ENCODE peak calls at places on chromosome 22, in seven cellular contexts. Y is heart right ventricle; A is PC-9; N is CD8-positive, alpha-beta memory T cell; P is body of pancreas; T is BE2C; S is sigmoid colon. Q is an unnamed sample.

GRCh38 chr22:48834404-48834803 is 993.3 kb downstream of the BRD1 start:
- DNase-seq in Y (no peak), A (no peak), N (no peak), P (no peak), T (no peak), S (no peak), Q (no peak)

GRCh38 chr22:26550498-26551033 is 38.3 kb upstream of the TFIP11 start:
- DNase-seq in Y (peak; percentile 67), A (no peak), N (no peak), P (peak; percentile 81), T (no peak), S (no peak), Q (no peak)

GRCh38 chr22:29625090-29625825 is 21.8 kb downstream of the NF2 start:
- DNase-seq in Y (no peak), A (peak; percentile 75), N (peak; percentile 12), P (peak; percentile 77), T (peak; percentile 43), S (peak; percentile 75), Q (peak; percentile 40)

GRCh38 chr22:24969588-24970301 is 17.2 kb downstream of the KIAA1671 start:
- DNase-seq in Y (peak; percentile 85), A (peak; percentile 88), N (no peak), P (no peak), T (peak; percentile 85), S (no peak), Q (no peak)

GRCh38 chr22:20198527-20199319 is 47.9 kb upstream of the CCDC188 start:
- DNase-seq in Y (no peak), A (no peak), N (no peak), P (no peak), T (no peak), S (no peak), Q (no peak)

GRCh38 chr22:26835929-26836528 is 178.6 kb downstream of the MIAT start:
- DNase-seq in Y (no peak), A (no peak), N (peak; percentile 10), P (peak; percentile 68), T (peak; percentile 52), S (no peak), Q (peak; percentile 20)

GRCh38 chr22:19846620-19847344 is 7.9 kb downstream of the GNB1L start:
- DNase-seq in Y (no peak), A (no peak), N (no peak), P (no peak), T (no peak), S (peak; percentile 52), Q (no peak)

GRCh38 chr22:45552580-45553332 is 50.1 kb downstream of the FBLN1 start:
- DNase-seq in Y (peak; percentile 73), A (peak; percentile 28), N (no peak), P (peak; percentile 41), T (no peak), S (peak; percentile 82), Q (no peak)

GRCh38 chr22:47059076-47059475 is 296.6 kb downstream of the TBC1D22A start:
- DNase-seq in Y (no peak), A (no peak), N (no peak), P (no peak), T (no peak), S (peak; percentile 57), Q (no peak)

GRCh38 chr22:42863349-42863911 is 6.4 kb upstream of the ARFGAP3 start:
- DNase-seq in Y (no peak), A (peak; percentile 95), N (no peak), P (no peak), T (no peak), S (no peak), Q (peak; percentile 44)

GRCh38 chr22:46721716-46722115 is 16.3 kb downstream of the CERK start:
- DNase-seq in Y (no peak), A (no peak), N (no peak), P (no peak), T (no peak), S (no peak), Q (no peak)

GRCh38 chr22:25062378-25063095 is 110.0 kb downstream of the KIAA1671 start:
- DNase-seq in Y (no peak), A (no peak), N (peak; percentile 61), P (no peak), T (no peak), S (no peak), Q (peak; percentile 85)

GRCh38 chr22:43776081-43776670 is 35.9 kb downstream of the EFCAB6 start:
- DNase-seq in Y (no peak), A (peak; percentile 99), N (no peak), P (no peak), T (no peak), S (no peak), Q (no peak)

GRCh38 chr22:42318967-42319366 is 48.5 kb upstream of the TCF20 start:
- DNase-seq in Y (no peak), A (no peak), N (no peak), P (no peak), T (no peak), S (no peak), Q (no peak)

GRCh38 chr22:29018293-29019189 is 43.1 kb downstream of the C22orf31 start:
- DNase-seq in Y (no peak), A (no peak), N (no peak), P (no peak), T (no peak), S (no peak), Q (no peak)

GRCh38 chr22:37657590-37658132 is 862 bp upstream of the PDXP start:
- DNase-seq in Y (no peak), A (peak; percentile 57), N (no peak), P (no peak), T (no peak), S (no peak), Q (no peak)

GRCh38 chr22:47146391-47146790 is 383.9 kb downstream of the TBC1D22A start:
- DNase-seq in Y (no peak), A (no peak), N (no peak), P (no peak), T (no peak), S (no peak), Q (no peak)

GRCh38 chr22:28874061-28874460 is 9.3 kb upstream of the ZNRF3 start:
- DNase-seq in Y (no peak), A (no peak), N (no peak), P (no peak), T (no peak), S (no peak), Q (no peak)

GRCh38 chr22:24444729-24445466 is 17.5 kb downstream of the ADORA2A start:
- DNase-seq in Y (no peak), A (no peak), N (no peak), P (no peak), T (peak; percentile 80), S (no peak), Q (no peak)

GRCh38 chr22:38086942-38087341 is 3.0 kb upstream of the SLC16A8 start:
- DNase-seq in Y (no peak), A (no peak), N (no peak), P (no peak), T (no peak), S (no peak), Q (no peak)

GRCh38 chr22:44532466-44533025 is 34.5 kb upstream of the RTL6 start:
- DNase-seq in Y (no peak), A (no peak), N (no peak), P (no peak), T (no peak), S (no peak), Q (no peak)

GRCh38 chr22:49247194-49247924 is 580.3 kb downstream of the BRD1 start:
- DNase-seq in Y (no peak), A (no peak), N (no peak), P (no peak), T (no peak), S (no peak), Q (no peak)

GRCh38 chr22:33913188-33913587 is 7.1 kb downstream of the LARGE1 start:
- DNase-seq in Y (no peak), A (no peak), N (no peak), P (no peak), T (no peak), S (no peak), Q (no peak)
- H3K4me1 ChIP-seq in Y (peaks cover 29% of the 10 kb centered on the region), A (no peaks in the 10 kb centered on the region), N (no peaks in the 10 kb centered on the region), P (peaks cover 11% of the 10 kb centered on the region), T (no peaks in the 10 kb centered on the region), S (peaks cover 44% of the 10 kb centered on the region), Q (no peaks in the 10 kb centered on the region)

GRCh38 chr22:33832558-33833151 is 87.6 kb downstream of the LARGE1 start:
- DNase-seq in Y (peak; percentile 70), A (no peak), N (no peak), P (peak; percentile 55), T (no peak), S (peak; percentile 76), Q (no peak)

GRCh38 chr22:33831207-33831606 is 89.1 kb downstream of the LARGE1 start:
- DNase-seq in Y (no peak), A (no peak), N (no peak), P (no peak), T (no peak), S (no peak), Q (no peak)

GRCh38 chr22:33828302-33828701 is 92.0 kb downstream of the LARGE1 start:
- DNase-seq in Y (no peak), A (no peak), N (no peak), P (no peak), T (no peak), S (no peak), Q (no peak)

GRCh38 chr22:33829549-33830280 is 90.6 kb downstream of the LARGE1 start:
- DNase-seq in Y (no peak), A (no peak), N (no peak), P (no peak), T (no peak), S (no peak), Q (no peak)

GRCh38 chr22:33831651-33832050 is 88.6 kb downstream of the LARGE1 start:
- DNase-seq in Y (no peak), A (no peak), N (no peak), P (no peak), T (no peak), S (no peak), Q (no peak)
- H3K4me1 ChIP-seq in Y (peaks cover 10% of the 10 kb centered on the region), A (no peaks in the 10 kb centered on the region), N (no peaks in the 10 kb centered on the region), P (peaks cover 17% of the 10 kb centered on the region), T (no peaks in the 10 kb centered on the region), S (peaks cover 49% of the 10 kb centered on the region), Q (no peaks in the 10 kb centered on the region)

GRCh38 chr22:17767236-17768065 is 6.8 kb downstream of the BID start:
- DNase-seq in Y (no peak), A (no peak), N (no peak), P (no peak), T (no peak), S (no peak), Q (no peak)
- H3K4me1 ChIP-seq in Y (peaks cover 2% of the 10 kb centered on the region), A (peaks cover 8% of the 10 kb centered on the region), N (peaks cover 26% of the 10 kb centered on the region), P (peaks cover under 1% of the 10 kb centered on the region), T (peaks cover 4% of the 10 kb centered on the region), S (peaks cover 3% of the 10 kb centered on the region), Q (peaks cover 11% of the 10 kb centered on the region)

DNA sequence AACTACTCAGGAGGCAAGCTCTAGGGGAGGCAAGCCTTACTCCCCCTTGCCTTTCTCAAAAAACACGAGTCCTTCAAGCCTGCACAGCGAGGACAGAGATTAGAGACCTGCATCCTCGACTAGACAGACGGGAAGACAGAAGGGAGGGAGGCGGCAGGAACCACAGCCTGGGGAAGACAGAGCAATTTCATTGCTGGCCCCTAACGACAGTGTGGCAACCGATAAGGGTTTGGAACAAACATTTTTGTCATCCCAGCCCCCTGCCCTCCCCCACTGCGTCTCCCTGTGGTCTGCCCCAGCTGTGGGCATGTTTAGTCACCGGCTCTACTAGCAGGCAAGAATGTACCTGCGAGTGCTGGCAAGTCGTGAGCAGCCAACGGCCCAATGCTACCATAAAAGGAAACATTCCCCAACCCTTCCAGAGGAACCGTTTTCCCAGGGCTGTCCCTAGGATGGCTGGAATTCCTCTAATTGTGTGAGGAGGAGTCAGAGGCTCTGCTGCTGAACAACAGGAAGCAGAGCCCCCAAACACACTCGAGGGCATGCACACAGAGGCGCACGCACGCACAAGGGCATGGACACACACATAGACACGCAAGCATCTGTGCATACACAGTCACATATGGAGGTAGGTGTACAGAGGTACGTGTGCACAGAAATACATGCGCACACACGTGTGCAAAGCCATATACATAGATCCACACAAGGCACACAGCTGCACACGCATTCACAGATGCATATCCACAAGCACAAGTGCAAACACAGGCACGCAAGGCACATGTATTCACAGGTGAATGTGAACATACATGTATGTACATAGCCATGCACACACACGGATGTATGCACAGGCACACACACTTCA is 58.3 kb downstream of the MYH9 start:
- DNase-seq in Y (peak; percentile 71), A (peak; percentile 95), N (peak; percentile 60), P (peak; percentile 63), T (peak; percentile 52), S (no peak), Q (peak; percentile 40)
- H3K4me1 ChIP-seq in Y (peaks cover 100% of the 10 kb centered on the region), A (peaks cover 63% of the 10 kb centered on the region), N (peaks cover 70% of the 10 kb centered on the region), P (peaks cover 74% of the 10 kb centered on the region), T (peaks cover 52% of the 10 kb centered on the region), S (peaks cover 100% of the 10 kb centered on the region), Q (peaks cover 72% of the 10 kb centered on the region)

Q was measured in naive thymus-derived CD4-positive, alpha-beta T cell.